ENCODE peak calls at places on chromosomes 6 and 20, in ten cellular contexts. P is activated T-helper 1 cell treated with anti-CD3 and anti-CD28 coated beads, Interleukin-2, amount 50 U/mL, for 16 hours; X is fibroblast of the aortic adventitia; G is activated CD8-positive, alpha-beta T cell treated with anti-CD3 and anti-CD28 coated beads for 36 hours; K is stimulated activated naive CD8-positive, alpha-beta T cell treated with anti-CD3 and anti-CD28 coated beads, Interleukin-15, Interleukin-2, amounts not matched to agents 100 U/mL and 50 U/mL, for 24 hours; H is T1000; D is cerebellar nuclear complex; B is HTR-8/SVneo; R is A549; Z is endothelial cell. E is an unnamed sample.

GRCh38 chr6:159042003-159042823 is 2.6 kb downstream of the TAGAP start:
- DNase-seq in P (peak), X (peak), G (peak), K (peak), H (no peak), D (peak), B (peak), R (peak), Z (peak), E (peak)

GRCh38 chr20:3248167-3248992 is 9.4 kb upstream of the SLC4A11 start:
- DNase-seq in P (no peak), X (peak), G (peak), K (peak), H (no peak), D (no peak), B (no peak), R (no peak), Z (peak), E (peak)

GRCh38 chr6:166627875-166628849 is 1.1 kb upstream of the RPS6KA2 start:
- DNase-seq in P (peak), X (peak), G (peak), K (peak), H (no peak), D (no peak), B (peak), R (peak), Z (peak), E (peak)

GRCh38 chr6:163243083-163243482 is 171.4 kb upstream of the QKI start:
- DNase-seq in P (no peak), X (no peak), G (no peak), K (no peak), H (no peak), D (no peak), B (no peak), R (no peak), Z (no peak), E (no peak)

GRCh38 chr6:169452117-169452868 is 198.6 kb upstream of the THBS2 start:
- DNase-seq in P (no peak), X (peak), G (no peak), K (no peak), H (peak), D (no peak), B (no peak), R (no peak), Z (no peak), E (peak)

GRCh38 chr6:154555075-154555677 is 44.7 kb upstream of the CNKSR3 start:
- DNase-seq in P (no peak), X (no peak), G (no peak), K (no peak), H (peak), D (no peak), B (peak), R (peak), Z (no peak), E (no peak)

GRCh38 chr6:38773338-38773737 is 58.2 kb downstream of the DNAH8 start:
- DNase-seq in P (no peak), X (no peak), G (peak), K (peak), H (no peak), D (no peak), B (no peak), R (no peak), Z (peak), E (no peak)

GRCh38 chr20:5687884-5688283 is 62.3 kb upstream of the SHLD1 start:
- DNase-seq in P (no peak), X (no peak), G (no peak), K (no peak), H (no peak), D (no peak), B (no peak), R (no peak), Z (no peak), E (no peak)

E was measured in fibroblast of lung.